ENCODE peak calls at places on chromosomes 6 and 20, in five cellular contexts. One of them, this sample, is unnamed.

GRCh38 chr20:38604873-38605303 is 3.3 kb downstream of the ARHGAP40 start:
- DNase-seq in T-helper 2 cell: no peak
- DNase-seq in M059J: peak; percentile 99
- DNase-seq in NB4: no peak
- DNase-seq in astrocyte of the spinal cord: peak; percentile 30
- DNase-seq in this sample: no peak

GRCh38 chr20:38970302-38970701 is 8.2 kb downstream of the DHX35 start:
- DNase-seq in T-helper 2 cell: no peak
- DNase-seq in M059J: peak; percentile 92
- DNase-seq in NB4: no peak
- DNase-seq in astrocyte of the spinal cord: peak; percentile 58
- DNase-seq in this sample: no peak

GRCh38 chr6:124002377-124003081 is 198.9 kb downstream of the NKAIN2 start:
- DNase-seq in T-helper 2 cell: no peak
- DNase-seq in M059J: no peak
- DNase-seq in NB4: no peak
- DNase-seq in astrocyte of the spinal cord: peak; percentile 45
- DNase-seq in this sample: no peak

GRCh38 chr6:51214442-51214841 is 395.8 kb downstream of the TFAP2B start:
- DNase-seq in T-helper 2 cell: no peak
- DNase-seq in M059J: no peak
- DNase-seq in NB4: no peak
- DNase-seq in astrocyte of the spinal cord: no peak
- DNase-seq in this sample: no peak

GRCh38 chr20:25052255-25053206 is 5.4 kb downstream of the ACSS1 start:
- DNase-seq in T-helper 2 cell: no peak
- DNase-seq in M059J: peak; percentile 51
- DNase-seq in NB4: no peak
- DNase-seq in astrocyte of the spinal cord: no peak
- DNase-seq in this sample: peak; percentile 79

GRCh38 chr20:8621021-8621420 is 447.9 kb upstream of the PLCB4 start:
- DNase-seq in T-helper 2 cell: no peak
- DNase-seq in M059J: no peak
- DNase-seq in NB4: no peak
- DNase-seq in astrocyte of the spinal cord: no peak
- DNase-seq in this sample: no peak

GRCh38 chr20:31974975-31975481 is 7.1 kb downstream of the XKR7 start:
- DNase-seq in T-helper 2 cell: no peak
- DNase-seq in M059J: no peak
- DNase-seq in NB4: peak; percentile 34
- DNase-seq in astrocyte of the spinal cord: no peak
- DNase-seq in this sample: no peak

GRCh38 chr6:119323478-119323877 is 26.1 kb downstream of the MAN1A1 start:
- DNase-seq in T-helper 2 cell: no peak
- DNase-seq in M059J: peak; percentile 17
- DNase-seq in NB4: no peak
- DNase-seq in astrocyte of the spinal cord: no peak
- DNase-seq in this sample: no peak

GRCh38 chr20:20664795-20665194 is 47.6 kb downstream of the RALGAPA2 start:
- DNase-seq in T-helper 2 cell: no peak
- DNase-seq in M059J: peak; percentile 53
- DNase-seq in NB4: peak; percentile 76
- DNase-seq in astrocyte of the spinal cord: peak; percentile 16
- DNase-seq in this sample: no peak

GRCh38 chr6:31403283-31403989 is at the start of gene MICA:
- DNase-seq in T-helper 2 cell: peak; percentile 57
- DNase-seq in M059J: peak; percentile 98
- DNase-seq in NB4: peak; percentile 86
- DNase-seq in astrocyte of the spinal cord: peak; percentile 87
- DNase-seq in this sample: peak; percentile 94

GRCh38 chr6:132819405-132820145 is 5.2 kb downstream of the RPS12 start:
- DNase-seq in T-helper 2 cell: no peak
- DNase-seq in M059J: peak; percentile 43
- DNase-seq in NB4: peak; percentile 50
- DNase-seq in astrocyte of the spinal cord: no peak
- DNase-seq in this sample: no peak

GRCh38 chr20:16020971-16021370 is 552.3 kb downstream of the KIF16B start:
- DNase-seq in T-helper 2 cell: no peak
- DNase-seq in M059J: peak; percentile 94
- DNase-seq in NB4: peak; percentile 6
- DNase-seq in astrocyte of the spinal cord: peak; percentile 64
- DNase-seq in this sample: no peak

GRCh38 chr6:43747734-43748133 is 22.3 kb upstream of the VEGFA start:
- DNase-seq in T-helper 2 cell: no peak
- DNase-seq in M059J: no peak
- DNase-seq in NB4: no peak
- DNase-seq in astrocyte of the spinal cord: no peak
- DNase-seq in this sample: no peak

GRCh38 chr6:147131728-147132127 is 72.5 kb upstream of the STXBP5 start:
- DNase-seq in T-helper 2 cell: no peak
- DNase-seq in M059J: peak; percentile 34
- DNase-seq in NB4: peak; percentile 68
- DNase-seq in astrocyte of the spinal cord: peak; percentile 29
- DNase-seq in this sample: no peak

GRCh38 chr6:103983860-103984259 is 875.9 kb downstream of the HACE1 start:
- DNase-seq in T-helper 2 cell: no peak
- DNase-seq in M059J: no peak
- DNase-seq in NB4: no peak
- DNase-seq in astrocyte of the spinal cord: no peak
- DNase-seq in this sample: no peak

GRCh38 chr6:74289881-74290280 is 593.9 kb downstream of the CD109 start:
- DNase-seq in T-helper 2 cell: no peak
- DNase-seq in M059J: no peak
- DNase-seq in NB4: no peak
- DNase-seq in astrocyte of the spinal cord: peak; percentile 12
- DNase-seq in this sample: no peak

GRCh38 chr6:89197141-89197540 is 20.0 kb downstream of the GABRR1 start:
- DNase-seq in T-helper 2 cell: no peak
- DNase-seq in M059J: no peak
- DNase-seq in NB4: peak; percentile 20
- DNase-seq in astrocyte of the spinal cord: no peak
- DNase-seq in this sample: no peak

GRCh38 chr6:32517654-32518445 is 12.2 kb downstream of the HLA-DRB5 start:
- DNase-seq in T-helper 2 cell: no peak
- DNase-seq in M059J: no peak
- DNase-seq in NB4: no peak
- DNase-seq in astrocyte of the spinal cord: no peak
- DNase-seq in this sample: no peak

GRCh38 chr20:32285621-32286334 is 8.3 kb downstream of the KIF3B start:
- DNase-seq in T-helper 2 cell: no peak
- DNase-seq in M059J: peak; percentile 31
- DNase-seq in NB4: peak; percentile 42
- DNase-seq in astrocyte of the spinal cord: no peak
- DNase-seq in this sample: no peak

GRCh38 chr6:36639171-36639808 is 39.2 kb upstream of the CDKN1A start:
- DNase-seq in T-helper 2 cell: no peak
- DNase-seq in M059J: no peak
- DNase-seq in NB4: no peak
- DNase-seq in astrocyte of the spinal cord: peak; percentile 72
- DNase-seq in this sample: peak; percentile 15

GRCh38 chr6:73180718-73181619 is 44.3 kb downstream of the KHDC1L start:
- DNase-seq in T-helper 2 cell: no peak
- DNase-seq in M059J: peak; percentile 83
- DNase-seq in NB4: peak; percentile 70
- DNase-seq in astrocyte of the spinal cord: peak; percentile 80
- DNase-seq in this sample: no peak

GRCh38 chr6:51554029-51554428 is 533.4 kb downstream of the PKHD1 start:
- DNase-seq in T-helper 2 cell: no peak
- DNase-seq in M059J: no peak
- DNase-seq in NB4: no peak
- DNase-seq in astrocyte of the spinal cord: no peak
- DNase-seq in this sample: no peak

GRCh38 chr6:35601331-35602132 is 87.2 kb downstream of the FKBP5 start:
- DNase-seq in T-helper 2 cell: no peak
- DNase-seq in M059J: peak; percentile 97
- DNase-seq in NB4: peak; percentile 86
- DNase-seq in astrocyte of the spinal cord: peak; percentile 95
- DNase-seq in this sample: peak; percentile 75

GRCh38 chr20:3101737-3102574 is 17.4 kb upstream of the AVP start:
- DNase-seq in T-helper 2 cell: no peak
- DNase-seq in M059J: no peak
- DNase-seq in NB4: peak; percentile 48
- DNase-seq in astrocyte of the spinal cord: no peak
- DNase-seq in this sample: no peak

GRCh38 chr6:147774856-147775255 is 266.4 kb downstream of the SAMD5 start:
- DNase-seq in T-helper 2 cell: no peak
- DNase-seq in M059J: no peak
- DNase-seq in NB4: peak; percentile 12
- DNase-seq in astrocyte of the spinal cord: no peak
- DNase-seq in this sample: no peak

GRCh38 chr20:34190679-34191090 is 50.5 kb upstream of the ASIP start:
- DNase-seq in T-helper 2 cell: no peak
- DNase-seq in M059J: peak; percentile 86
- DNase-seq in NB4: peak; percentile 74
- DNase-seq in astrocyte of the spinal cord: peak; percentile 82
- DNase-seq in this sample: no peak

GRCh38 chr20:8811801-8812594 is 256.9 kb upstream of the PLCB4 start:
- DNase-seq in T-helper 2 cell: no peak
- DNase-seq in M059J: no peak
- DNase-seq in NB4: no peak
- DNase-seq in astrocyte of the spinal cord: no peak
- DNase-seq in this sample: no peak

GRCh38 chr6:23454090-23454998 is 671.7 kb upstream of the NRSN1 start:
- DNase-seq in T-helper 2 cell: no peak
- DNase-seq in M059J: peak; percentile 60
- DNase-seq in NB4: no peak
- DNase-seq in astrocyte of the spinal cord: peak; percentile 29
- DNase-seq in this sample: no peak

GRCh38 chr6:161876231-161876630 is 602.4 kb upstream of the AGPAT4 start:
- DNase-seq in T-helper 2 cell: no peak
- DNase-seq in M059J: no peak
- DNase-seq in NB4: no peak
- DNase-seq in astrocyte of the spinal cord: no peak
- DNase-seq in this sample: no peak

GRCh38 chr6:14035448-14035847 is 82.1 kb upstream of the CD83 start:
- DNase-seq in T-helper 2 cell: no peak
- DNase-seq in M059J: peak; percentile 98
- DNase-seq in NB4: no peak
- DNase-seq in astrocyte of the spinal cord: peak; percentile 90
- DNase-seq in this sample: no peak

GRCh38 chr6:139595183-139595582 is 220.7 kb upstream of the CITED2 start:
- DNase-seq in T-helper 2 cell: no peak
- DNase-seq in M059J: peak; percentile 94
- DNase-seq in NB4: no peak
- DNase-seq in astrocyte of the spinal cord: peak; percentile 67
- DNase-seq in this sample: no peak

GRCh38 chr6:3628143-3628840 is 123.2 kb downstream of the PXDC1 start:
- DNase-seq in T-helper 2 cell: no peak
- DNase-seq in M059J: peak; percentile 27
- DNase-seq in NB4: no peak
- DNase-seq in astrocyte of the spinal cord: no peak
- DNase-seq in this sample: no peak

GRCh38 chr6:7919871-7920270 is 9.3 kb upstream of the TXNDC5 start:
- DNase-seq in T-helper 2 cell: no peak
- DNase-seq in M059J: peak; percentile 31
- DNase-seq in NB4: peak; percentile 49
- DNase-seq in astrocyte of the spinal cord: peak; percentile 29
- DNase-seq in this sample: no peak

GRCh38 chr6:157169656-157170055 is 153.7 kb downstream of the TMEM242 start:
- DNase-seq in T-helper 2 cell: no peak
- DNase-seq in M059J: no peak
- DNase-seq in NB4: no peak
- DNase-seq in astrocyte of the spinal cord: no peak
- DNase-seq in this sample: no peak

GRCh38 chr6:107555449-107555848 is 65.5 kb downstream of the SOBP start:
- DNase-seq in T-helper 2 cell: no peak
- DNase-seq in M059J: no peak
- DNase-seq in NB4: no peak
- DNase-seq in astrocyte of the spinal cord: no peak
- DNase-seq in this sample: no peak

GRCh38 chr6:157982580-157983438 is 1.1 kb downstream of the SYNJ2 start:
- DNase-seq in T-helper 2 cell: no peak
- DNase-seq in M059J: peak; percentile 76
- DNase-seq in NB4: peak; percentile 20
- DNase-seq in astrocyte of the spinal cord: peak; percentile 53
- DNase-seq in this sample: peak; percentile 38

GRCh38 chr6:87102296-87102695 is 7.4 kb upstream of the CGA start:
- DNase-seq in T-helper 2 cell: no peak
- DNase-seq in M059J: no peak
- DNase-seq in NB4: peak; percentile 36
- DNase-seq in astrocyte of the spinal cord: no peak
- DNase-seq in this sample: no peak

GRCh38 chr6:132499757-132500156 is 13.2 kb downstream of the STX7 start:
- DNase-seq in T-helper 2 cell: no peak
- DNase-seq in M059J: no peak
- DNase-seq in NB4: peak; percentile 10
- DNase-seq in astrocyte of the spinal cord: no peak
- DNase-seq in this sample: no peak

This sample was measured in spleen.